ENCODE peak calls at places on chromosomes 16 and 17, in four cellular contexts. One of them, this sample, is unnamed.

GRCh38 chr17:27793906-27794380 is 6.4 kb downstream of the NOS2 start:
- DNase-seq in prostate gland: no peak
- DNase-seq in uterus: no peak
- DNase-seq in heart right ventricle: no peak
- DNase-seq in this sample: no peak

GRCh38 chr16:35596467-35596866 is 2137.1 kb downstream of the TP53TG3F start:
- DNase-seq in prostate gland: no peak
- DNase-seq in uterus: no peak
- DNase-seq in heart right ventricle: no peak
- DNase-seq in this sample: no peak

GRCh38 chr16:4402439-4403132 is 13.8 kb downstream of the CORO7 start:
- DNase-seq in prostate gland: peak; percentile 74
- DNase-seq in uterus: peak; percentile 83
- DNase-seq in heart right ventricle: peak; percentile 79
- DNase-seq in this sample: peak; percentile 84

GRCh38 chr16:82510041-82510440 is 116.7 kb upstream of the CDH13 start:
- DNase-seq in uterus: no peak
- DNase-seq in prostate gland: no peak
- DNase-seq in heart right ventricle: no peak
- DNase-seq in this sample: no peak

GRCh38 chr16:67874147-67874771 is 1.4 kb downstream of the EDC4 start:
- DNase-seq in prostate gland: no peak
- DNase-seq in heart right ventricle: no peak
- DNase-seq in uterus: no peak
- DNase-seq in this sample: no peak

GRCh38 chr17:82402865-82403264 is 15.3 kb upstream of the HEXD start:
- DNase-seq in uterus: no peak
- DNase-seq in prostate gland: no peak
- DNase-seq in heart right ventricle: no peak
- DNase-seq in this sample: no peak

GRCh38 chr17:75983501-75984181 is 4.6 kb downstream of the TEN1 start:
- DNase-seq in uterus: no peak
- DNase-seq in heart right ventricle: no peak
- DNase-seq in prostate gland: no peak
- DNase-seq in this sample: no peak

GRCh38 chr17:76382305-76382802 is 2.1 kb upstream of the SPHK1 start:
- DNase-seq in heart right ventricle: no peak
- DNase-seq in prostate gland: peak; percentile 36
- DNase-seq in uterus: no peak
- DNase-seq in this sample: peak; percentile 88

GRCh38 chr17:31788956-31789355 is 70.1 kb downstream of the COPRS start:
- DNase-seq in heart right ventricle: no peak
- DNase-seq in uterus: no peak
- DNase-seq in prostate gland: no peak
- DNase-seq in this sample: no peak

GRCh38 chr17:75932852-75933251 is 8.0 kb downstream of the FBF1 start:
- DNase-seq in uterus: no peak
- DNase-seq in prostate gland: no peak
- DNase-seq in heart right ventricle: no peak
- DNase-seq in this sample: no peak

GRCh38 chr16:47019563-47019962 is 46.1 kb upstream of the DNAJA2 start:
- DNase-seq in prostate gland: no peak
- DNase-seq in uterus: no peak
- DNase-seq in heart right ventricle: no peak
- DNase-seq in this sample: no peak

GRCh38 chr16:86379505-86379846 is 130.9 kb upstream of the FOXF1 start:
- DNase-seq in uterus: no peak
- DNase-seq in heart right ventricle: no peak
- DNase-seq in prostate gland: no peak
- DNase-seq in this sample: no peak

GRCh38 chr17:48646183-48647102 is 20.3 kb upstream of the HOXB9 start:
- DNase-seq in heart right ventricle: no peak
- DNase-seq in prostate gland: no peak
- DNase-seq in uterus: no peak
- DNase-seq in this sample: no peak

GRCh38 chr16:22622703-22623102 is 112.0 kb downstream of the NPIPB5 start:
- DNase-seq in prostate gland: no peak
- DNase-seq in uterus: no peak
- DNase-seq in heart right ventricle: no peak
- DNase-seq in this sample: no peak

GRCh38 chr16:16933861-16934260 is 536.9 kb downstream of the XYLT1 start:
- DNase-seq in prostate gland: no peak
- DNase-seq in uterus: no peak
- DNase-seq in heart right ventricle: no peak
- DNase-seq in this sample: no peak

DNA sequence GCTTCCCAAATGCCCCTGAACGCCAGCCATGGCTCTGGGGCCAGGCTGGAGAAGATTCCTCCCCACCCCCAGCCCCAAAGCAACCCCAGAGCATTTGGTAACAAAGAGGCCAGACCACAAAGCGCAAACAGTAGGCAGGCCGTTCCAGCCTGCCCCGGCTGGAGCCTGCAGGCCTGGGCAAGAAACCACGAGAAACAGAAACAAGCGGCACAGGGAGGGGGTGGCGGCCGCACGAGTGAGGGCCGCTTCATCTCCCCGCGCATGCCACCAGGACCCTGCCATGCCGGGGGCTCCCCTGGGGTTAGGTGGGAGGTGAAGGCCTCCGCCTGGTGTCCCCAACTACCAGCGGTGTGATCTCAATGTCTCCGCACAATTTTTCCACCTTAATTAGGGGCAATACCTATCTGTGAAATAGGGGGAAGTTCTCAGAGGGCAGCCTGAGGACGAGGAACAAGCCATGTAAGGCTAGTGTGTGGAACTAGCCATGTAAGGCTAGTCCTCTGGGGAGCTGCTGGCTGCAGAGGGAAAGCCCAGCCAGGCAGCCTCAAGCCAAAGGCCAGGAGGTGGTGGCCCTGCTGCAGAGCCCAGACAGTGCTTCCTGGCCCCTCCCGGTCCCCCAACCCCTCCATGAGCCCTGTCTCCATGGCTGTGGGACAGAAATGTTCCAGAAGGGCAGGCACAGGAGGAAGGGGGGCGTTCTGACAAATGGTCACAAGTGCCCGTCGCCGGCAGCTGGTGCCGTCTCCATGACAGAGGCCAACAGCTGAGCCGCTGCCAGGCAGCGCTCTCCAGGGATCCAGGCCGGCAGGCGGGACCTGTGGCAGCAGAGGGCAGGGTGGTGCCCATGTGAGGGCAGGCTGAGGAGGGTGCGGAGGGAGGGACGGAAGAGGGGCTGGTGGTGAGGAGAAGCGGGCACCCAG is 14.5 kb upstream of the MTSS2 start:
- DNase-seq in prostate gland: peak; percentile 67
- DNase-seq in uterus: no peak
- DNase-seq in heart right ventricle: peak; percentile 77
- DNase-seq in this sample: no peak
- H3K4me1 ChIP-seq in prostate gland: peaks cover 38% of the 10 kb centered on the region
- H3K4me1 ChIP-seq in uterus: peaks cover 11% of the 10 kb centered on the region
- H3K4me1 ChIP-seq in heart right ventricle: peaks cover 89% of the 10 kb centered on the region
- H3K4me1 ChIP-seq in this sample: peaks cover 77% of the 10 kb centered on the region

GRCh38 chr17:29615492-29616299 is 7.0 kb downstream of the CORO6 start:
- DNase-seq in heart right ventricle: peak; percentile 75
- DNase-seq in uterus: peak; percentile 82
- DNase-seq in prostate gland: peak; percentile 82
- DNase-seq in this sample: peak; percentile 59
- H3K4me3 ChIP-seq in heart right ventricle: peak overlapping the region; percentile 59
- H3K4me3 ChIP-seq in uterus: peak overlapping the region; percentile 34
- H3K4me3 ChIP-seq in prostate gland: no peak overlapping the region
- H3K4me3 ChIP-seq in this sample: no peak overlapping the region

DNA sequence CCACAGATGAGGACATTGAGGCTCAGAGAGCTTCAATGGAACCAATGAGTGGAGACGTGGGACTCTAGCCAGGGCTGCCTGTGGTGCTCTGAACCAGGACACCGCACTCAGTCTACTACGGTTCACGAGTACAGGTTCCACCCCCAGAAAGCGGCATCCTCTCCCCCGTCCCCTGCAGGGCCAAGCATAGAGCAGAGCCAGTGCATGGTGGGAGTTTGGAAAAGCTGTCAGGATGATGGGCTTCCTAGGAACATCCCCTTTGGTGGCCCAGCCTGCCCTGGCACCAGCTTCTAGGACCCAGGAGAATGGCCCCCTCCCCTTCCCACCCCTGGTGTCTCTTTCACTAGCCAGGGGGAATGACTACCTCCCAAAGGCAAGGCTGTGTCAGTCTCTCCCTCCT is 8.4 kb downstream of the ZNF319 start:
- DNase-seq in prostate gland: no peak
- DNase-seq in heart right ventricle: no peak
- DNase-seq in uterus: no peak
- DNase-seq in this sample: no peak
- H3K4me1 ChIP-seq in prostate gland: peaks cover 3% of the 10 kb centered on the region
- H3K4me1 ChIP-seq in heart right ventricle: peaks cover 15% of the 10 kb centered on the region
- H3K4me1 ChIP-seq in uterus: no peaks in the 10 kb centered on the region
- H3K4me1 ChIP-seq in this sample: peaks cover 28% of the 10 kb centered on the region

DNA sequence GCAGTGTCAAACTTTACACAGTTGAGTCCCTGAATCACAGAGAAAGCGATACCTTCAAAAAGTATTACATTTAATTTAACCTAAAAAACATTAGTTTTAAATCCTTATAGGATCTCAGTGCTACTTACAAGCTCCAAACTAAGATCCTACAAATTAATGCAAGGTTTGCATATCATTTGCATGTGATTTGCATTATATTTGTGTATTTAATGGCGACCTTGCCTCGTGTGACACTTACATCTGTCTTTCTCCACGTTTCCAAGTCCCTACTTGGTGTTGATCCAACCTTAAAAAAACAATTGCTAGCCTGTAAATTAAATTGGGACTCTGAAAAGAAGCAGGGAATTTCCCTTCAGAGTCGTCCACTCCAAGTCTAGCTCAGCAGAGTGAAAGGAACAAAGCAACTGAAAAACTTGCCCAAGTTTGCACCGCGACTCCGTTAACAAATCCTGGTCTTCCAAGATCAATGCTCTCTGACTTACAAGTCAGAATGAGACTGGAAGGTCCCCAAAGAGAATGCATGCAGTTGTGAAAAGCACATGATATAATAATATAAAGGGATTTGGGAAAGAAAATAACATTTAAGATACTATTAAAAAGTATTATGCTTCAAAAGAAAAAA is 739 bp upstream of the FAM117A start:
- DNase-seq in heart right ventricle: no peak
- DNase-seq in uterus: no peak
- DNase-seq in prostate gland: no peak
- DNase-seq in this sample: no peak
- H3K4me3 ChIP-seq in heart right ventricle: peak overlapping the region; percentile 69
- H3K4me3 ChIP-seq in uterus: no peak overlapping the region
- H3K4me3 ChIP-seq in prostate gland: peak overlapping the region; percentile 12
- H3K4me3 ChIP-seq in this sample: peak overlapping the region; percentile 38

GRCh38 chr16:24731722-24732419 is 2.4 kb downstream of the TNRC6A start:
- DNase-seq in uterus: no peak
- DNase-seq in prostate gland: no peak
- DNase-seq in heart right ventricle: peak; percentile 55
- DNase-seq in this sample: no peak
- H3K4me1 ChIP-seq in uterus: peaks cover 16% of the 10 kb centered on the region
- H3K4me1 ChIP-seq in prostate gland: no peaks in the 10 kb centered on the region
- H3K4me1 ChIP-seq in heart right ventricle: peaks cover 67% of the 10 kb centered on the region
- H3K4me1 ChIP-seq in this sample: peaks cover 18% of the 10 kb centered on the region

GRCh38 chr17:72117748-72118587 is 2.9 kb upstream of the SOX9 start:
- DNase-seq in uterus: no peak
- DNase-seq in heart right ventricle: no peak
- DNase-seq in prostate gland: no peak
- DNase-seq in this sample: no peak
- H3K4me3 ChIP-seq in uterus: no peak overlapping the region
- H3K4me3 ChIP-seq in heart right ventricle: peak overlapping the region; percentile 38
- H3K4me3 ChIP-seq in prostate gland: peak overlapping the region; percentile 3
- H3K4me3 ChIP-seq in this sample: no peak overlapping the region

DNA sequence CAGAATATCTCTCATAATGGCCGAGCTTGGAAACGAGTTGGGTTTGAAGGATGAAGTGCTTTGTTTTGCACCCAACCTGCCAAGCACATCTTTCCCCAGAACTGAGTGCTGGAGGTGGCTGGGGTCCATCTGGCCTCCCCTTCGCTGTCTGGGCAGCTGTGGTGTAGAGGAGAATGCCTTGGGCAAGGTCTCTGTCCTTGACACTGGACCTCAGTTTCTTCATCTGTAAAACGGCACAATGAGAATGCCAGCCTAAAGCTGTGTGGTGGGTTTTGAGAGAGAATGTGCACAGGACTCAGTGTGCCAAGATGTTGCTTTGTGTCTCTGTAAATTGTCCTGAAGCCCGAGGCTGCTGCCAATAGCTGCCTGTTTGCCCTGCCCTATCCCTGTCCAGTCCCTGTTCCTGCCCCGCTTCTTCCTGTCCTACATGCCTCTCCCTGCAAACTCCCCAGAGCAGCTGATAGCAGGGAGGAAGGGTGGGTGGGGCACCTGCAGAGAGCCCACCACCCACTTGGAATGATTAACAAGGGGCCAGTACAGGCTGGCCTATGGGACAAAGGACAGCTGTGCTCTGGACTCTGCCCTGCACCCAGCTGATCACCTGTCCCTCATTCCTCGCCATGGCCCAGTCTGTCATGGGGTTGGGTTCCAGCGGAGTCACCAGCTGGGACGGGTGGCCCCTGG is 15.3 kb downstream of the LASP1 start:
- DNase-seq in heart right ventricle: no peak
- DNase-seq in prostate gland: no peak
- DNase-seq in uterus: no peak
- DNase-seq in this sample: no peak
- H3K4me1 ChIP-seq in heart right ventricle: peaks cover 79% of the 10 kb centered on the region
- H3K4me1 ChIP-seq in prostate gland: peaks cover 3% of the 10 kb centered on the region
- H3K4me1 ChIP-seq in uterus: peaks cover 26% of the 10 kb centered on the region
- H3K4me1 ChIP-seq in this sample: peaks cover 41% of the 10 kb centered on the region

DNA sequence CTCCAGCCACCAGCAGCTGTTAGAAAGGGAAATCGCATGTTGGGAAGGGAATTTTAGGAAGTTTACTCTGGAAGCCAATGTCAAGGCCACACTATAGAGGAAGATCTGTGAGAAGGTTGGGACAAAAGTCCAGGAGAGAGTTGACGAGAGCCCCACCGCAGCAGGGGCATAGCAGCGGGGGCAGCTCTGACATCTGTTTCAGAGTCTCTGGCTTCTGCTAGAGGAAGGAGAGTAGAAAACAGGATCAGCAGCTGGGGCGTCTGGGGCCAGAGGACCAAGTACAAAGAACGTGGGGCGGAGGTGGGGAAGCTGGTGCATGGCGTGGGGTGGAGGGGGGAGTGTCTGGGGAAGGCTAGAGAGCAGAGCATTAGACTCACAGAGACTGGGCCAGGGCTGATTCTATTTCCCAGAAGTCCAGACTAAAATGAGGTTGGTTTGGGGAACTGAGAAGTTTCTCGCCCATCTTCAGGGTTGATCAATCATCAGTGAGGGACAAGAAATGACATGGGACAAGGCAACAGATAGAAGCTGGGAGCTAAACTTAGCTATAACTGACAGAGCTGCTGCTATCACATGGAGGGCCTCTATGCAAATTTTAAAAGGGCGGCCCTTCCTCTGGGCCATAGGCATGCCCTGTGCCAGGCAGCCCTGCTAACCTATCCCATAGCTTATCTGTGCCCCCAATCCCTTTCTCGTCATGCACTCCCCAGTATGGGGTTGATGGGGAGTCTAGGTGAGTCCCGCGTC is 1.2 kb downstream of the RABEP2 start:
- DNase-seq in prostate gland: no peak
- DNase-seq in uterus: no peak
- DNase-seq in heart right ventricle: no peak
- DNase-seq in this sample: no peak
- H3K4me3 ChIP-seq in prostate gland: peak overlapping the region; percentile 77
- H3K4me3 ChIP-seq in uterus: no peak overlapping the region
- H3K4me3 ChIP-seq in heart right ventricle: peak overlapping the region; percentile 85
- H3K4me3 ChIP-seq in this sample: no peak overlapping the region

GRCh38 chr17:64304512-64304911 is 41.5 kb upstream of the TEX2 start:
- DNase-seq in uterus: no peak
- DNase-seq in prostate gland: no peak
- DNase-seq in heart right ventricle: no peak
- DNase-seq in this sample: no peak
- H3K4me1 ChIP-seq in uterus: no peaks in the 10 kb centered on the region
- H3K4me1 ChIP-seq in prostate gland: no peaks in the 10 kb centered on the region
- H3K4me1 ChIP-seq in heart right ventricle: peaks cover 14% of the 10 kb centered on the region
- H3K4me1 ChIP-seq in this sample: no peaks in the 10 kb centered on the region

This sample was measured in SJSA1.